ENCODE peak calls at places on chromosomes 12 and 14, in nine cellular contexts. Q is fibroblast of pulmonary artery, F is fibroblast of the aortic adventitia, T is GM13977, N is left colon, Z is GM12865, I is hepatocyte, H is C1 segment of cervical spinal cord, C is DND-41. J is an unnamed sample.

GRCh38 chr14:31926123-31926522 is 151.0 kb upstream of the ARHGAP5 start:
- DNase-seq in Q (peak), F (peak), T (peak), N (no peak), Z (peak), I (peak), H (no peak), C (no peak), J (peak)

GRCh38 chr12:74889563-74890236 is 319.9 kb downstream of the KCNC2 start:
- DNase-seq in Q (peak), F (peak), T (no peak), N (no peak), Z (no peak), I (peak), H (no peak), C (no peak), J (peak)

GRCh38 chr12:89080797-89081470 is 271.4 kb downstream of the DUSP6 start:
- DNase-seq in Q (peak), F (no peak), T (no peak), N (no peak), Z (no peak), I (no peak), H (no peak), C (no peak), J (peak)

GRCh38 chr12:11754256-11754655 is 104.8 kb downstream of the ETV6 start:
- DNase-seq in Q (no peak), F (no peak), T (no peak), N (no peak), Z (no peak), I (no peak), H (no peak), C (no peak), J (no peak)

GRCh38 chr12:12441051-12441807 is 84.4 kb downstream of the BORCS5 start:
- DNase-seq in Q (no peak), F (no peak), T (no peak), N (no peak), Z (no peak), I (no peak), H (no peak), C (no peak), J (no peak)

GRCh38 chr14:75452900-75453816 is 25.3 kb downstream of the JDP2 start:
- DNase-seq in Q (peak), F (peak), T (no peak), N (peak), Z (no peak), I (peak), H (peak), C (no peak), J (peak)

GRCh38 chr12:3309805-3310204 is 181.2 kb upstream of the PRMT8 start:
- DNase-seq in Q (no peak), F (no peak), T (no peak), N (no peak), Z (no peak), I (no peak), H (no peak), C (no peak), J (no peak)

GRCh38 chr14:104546591-104547309 is 32.8 kb upstream of the C14orf180 start:
- DNase-seq in Q (no peak), F (no peak), T (no peak), N (no peak), Z (no peak), I (no peak), H (no peak), C (no peak), J (no peak)

GRCh38 chr12:49792181-49792970 is 35.8 kb downstream of the NCKAP5L start:
- DNase-seq in Q (no peak), F (no peak), T (no peak), N (no peak), Z (no peak), I (no peak), H (no peak), C (no peak), J (no peak)

GRCh38 chr14:68682166-68683103 is 110.4 kb downstream of the ZFP36L1 start:
- DNase-seq in Q (peak), F (peak), T (peak), N (peak), Z (peak), I (peak), H (peak), C (no peak), J (peak)

GRCh38 chr12:109020750-109021380 is at the start of gene SVOP:
- DNase-seq in Q (peak), F (peak), T (no peak), N (peak), Z (peak), I (peak), H (peak), C (peak), J (peak)

GRCh38 chr14:76706811-76707210 is 54.5 kb upstream of the VASH1 start:
- DNase-seq in Q (no peak), F (no peak), T (no peak), N (no peak), Z (no peak), I (no peak), H (no peak), C (no peak), J (no peak)

GRCh38 chr14:98956181-98956580 is 315.8 kb downstream of the BCL11B start:
- DNase-seq in Q (no peak), F (no peak), T (no peak), N (no peak), Z (no peak), I (no peak), H (no peak), C (no peak), J (no peak)

GRCh38 chr12:103241184-103241583 is 254.6 kb downstream of the C12orf42 start:
- DNase-seq in Q (no peak), F (no peak), T (no peak), N (no peak), Z (no peak), I (no peak), H (no peak), C (no peak), J (no peak)

GRCh38 chr14:91977909-91978308 is 30.4 kb upstream of the FBLN5 start:
- DNase-seq in Q (no peak), F (peak), T (no peak), N (no peak), Z (no peak), I (no peak), H (no peak), C (no peak), J (peak)

J was measured in IMR-90.